ENCODE peak calls at places on chromosomes 5 and 9, in four cellular contexts. X, M, P and W are unnamed samples. For H3K4me1, the result is how much of the 10 kb centered on the place peaks cover.

GRCh38 chr5:2017540-2018389 is 135.0 kb upstream of the IRX4 start:
- DNase-seq in P (peak), X (no peak), M (peak), W (no peak)

GRCh38 chr5:71640408-71640807 is 53.3 kb downstream of the MCCC2 start:
- DNase-seq in X (no peak), P (no peak), M (no peak), W (no peak)

GRCh38 chr5:15326932-15327331 is 173.0 kb upstream of the FBXL7 start:
- DNase-seq in X (no peak), P (no peak), M (no peak), W (no peak)

GRCh38 chr5:179484761-179485160 is 65.6 kb upstream of the RUFY1 start:
- DNase-seq in X (no peak), P (no peak), M (no peak), W (no peak)

GRCh38 chr9:98010450-98010849 is 27.3 kb downstream of the ANP32B start:
- DNase-seq in X (peak), M (peak), P (no peak), W (peak)

GRCh38 chr9:9112001-9112725 is 1312.6 kb upstream of the DMAC1 start:
- DNase-seq in P (no peak), X (no peak), M (no peak), W (no peak)

GRCh38 chr5:177336112-177336511 is 15.4 kb downstream of the LMAN2 start:
- DNase-seq in X (peak), P (no peak), M (no peak), W (peak)

GRCh38 chr5:126683912-126684311 is 83.2 kb downstream of the PHAX start:
- DNase-seq in M (no peak), X (no peak), P (no peak), W (no peak)

GRCh38 chr9:15576350-15577050 is 23.7 kb downstream of the CCDC171 start:
- DNase-seq in X (no peak), P (no peak), M (peak), W (no peak)

GRCh38 chr9:123483191-123483803 is 127.3 kb downstream of the CRB2 start:
- DNase-seq in P (no peak), X (no peak), M (no peak), W (no peak)

GRCh38 chr5:91651704-91652103 is 268.6 kb upstream of the ARRDC3 start:
- DNase-seq in M (no peak), P (no peak), X (no peak), W (no peak)

GRCh38 chr5:113909782-113910181 is 396.3 kb downstream of the YTHDC2 start:
- DNase-seq in P (no peak), X (no peak), M (peak), W (no peak)

GRCh38 chr9:91933556-91934352 is 16.3 kb downstream of the ROR2 start:
- DNase-seq in X (no peak), M (peak), P (no peak), W (no peak)

GRCh38 chr5:135609981-135610380 is 31.2 kb upstream of the CXCL14 start:
- DNase-seq in M (no peak), X (no peak), P (no peak), W (no peak)

GRCh38 chr5:124859027-124859426 is 112.6 kb upstream of the ZNF608 start:
- DNase-seq in P (no peak), X (no peak), M (no peak), W (no peak)

GRCh38 chr9:98491778-98492177 is 217.0 kb downstream of the GABBR2 start:
- DNase-seq in M (peak), P (no peak), X (no peak), W (peak)

GRCh38 chr9:69326261-69326660 is 1.2 kb downstream of the ENTREP1 start:
- DNase-seq in P (no peak), X (no peak), M (no peak), W (no peak)

GRCh38 chr9:112669326-112669725 is 48.6 kb downstream of the INIP start:
- DNase-seq in X (no peak), P (no peak), M (no peak), W (no peak)

GRCh38 chr5:102901821-102902448 is 146.8 kb downstream of the PAM start:
- DNase-seq in P (no peak), M (no peak), X (no peak), W (no peak)

GRCh38 chr5:111930407-111930806 is 173.4 kb upstream of the NREP start:
- DNase-seq in P (no peak), M (peak), X (no peak), W (peak)

GRCh38 chr5:159921721-159922120 is 5.4 kb downstream of the ADRA1B start:
- DNase-seq in X (no peak), P (no peak), M (no peak), W (no peak)

DNA sequence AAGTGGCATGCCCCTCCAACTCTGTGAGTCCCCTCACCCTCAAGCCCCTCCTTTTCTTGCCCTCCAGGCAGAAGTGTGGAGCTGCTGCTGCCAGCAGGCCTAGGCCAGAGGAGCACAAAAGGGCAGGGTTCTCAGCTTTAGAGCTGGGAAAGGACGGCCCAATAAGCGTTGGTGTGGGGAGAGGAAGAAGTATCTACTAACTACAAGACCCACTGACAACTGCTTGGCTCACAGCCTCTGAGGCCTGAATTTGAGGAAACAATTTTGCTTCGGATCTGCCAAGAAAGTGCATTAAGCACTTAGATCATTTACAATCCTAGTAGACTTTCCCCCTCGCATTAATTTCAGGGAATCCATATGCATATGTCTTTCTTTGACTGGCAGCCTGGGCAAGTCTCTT is 179.4 kb downstream of the SNX18 start:
- DNase-seq in X (no peak), P (no peak), M (no peak), W (no peak)
- H4K91ac ChIP-seq in X (no peak), P (no peak), M (peak), W (peak)

GRCh38 chr5:150642991-150643710 is 2.7 kb downstream of the SYNPO start:
- DNase-seq in P (no peak), X (no peak), M (no peak), W (peak)
- H3K4me1 ChIP-seq in P (under half), X (under half), M (under half), W (half or more)

GRCh38 chr5:142171270-142171669 is 62.7 kb downstream of the NDFIP1 start:
- DNase-seq in X (no peak), M (no peak), P (no peak), W (no peak)

GRCh38 chr5:142170254-142170953 is 61.8 kb downstream of the NDFIP1 start:
- DNase-seq in M (no peak), P (no peak), X (no peak), W (no peak)

GRCh38 chr5:142167458-142167857 is 58.9 kb downstream of the NDFIP1 start:
- DNase-seq in M (no peak), P (no peak), X (no peak), W (no peak)

GRCh38 chr5:142166754-142167153 is 58.2 kb downstream of the NDFIP1 start:
- DNase-seq in P (no peak), X (no peak), M (no peak), W (no peak)

GRCh38 chr5:142168365-142168764 is 59.8 kb downstream of the NDFIP1 start:
- DNase-seq in X (no peak), P (no peak), M (no peak), W (no peak)
- H3K18ac ChIP-seq in X (no peak), P (no peak), M (no peak), W (no peak)

DNA sequence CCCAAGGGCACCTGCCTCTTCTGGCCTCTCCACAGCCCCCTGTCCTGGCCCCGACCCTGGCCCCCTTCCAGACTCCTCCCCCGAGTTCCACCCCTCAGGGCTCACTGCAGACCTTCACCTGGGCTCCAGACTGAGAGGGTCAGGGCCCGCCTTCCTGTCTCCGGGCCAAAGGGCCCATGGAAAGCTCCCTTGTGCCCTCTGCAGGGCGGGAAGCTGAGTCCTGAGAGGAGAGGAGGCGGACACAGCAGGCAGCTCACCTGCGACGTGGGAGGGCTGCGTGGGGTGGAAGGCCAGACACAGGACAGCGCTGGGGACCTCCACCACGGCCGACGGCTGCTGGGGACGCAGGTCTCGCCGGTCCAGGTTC is 20.6 kb downstream of the DYNC2I2 start:
- DNase-seq in X (peak), M (no peak), P (no peak), W (no peak)
- H4K91ac ChIP-seq in X (no peak), M (peak), P (no peak), W (peak)